ENCODE peak calls at places on chromosomes 5 and 9, in seven cellular contexts. One of them, this sample, is unnamed.

GRCh38 chr9:108724669-108725068 is 131.1 kb downstream of the ACTL7B start:
- DNase-seq in SK-N-SH: no peak
- DNase-seq in K562: no peak
- DNase-seq in H1: no peak
- DNase-seq in HepG2: no peak
- DNase-seq in GM12892: no peak
- DNase-seq in GM12878: no peak
- DNase-seq in this sample: no peak

GRCh38 chr5:175606409-175606808 is 51.5 kb upstream of the HRH2 start:
- DNase-seq in SK-N-SH: no peak
- DNase-seq in K562: no peak
- DNase-seq in H1: no peak
- DNase-seq in HepG2: no peak
- DNase-seq in GM12892: no peak
- DNase-seq in GM12878: no peak
- DNase-seq in this sample: no peak

GRCh38 chr5:26482076-26482816 is 556.1 kb downstream of the CDH9 start:
- DNase-seq in SK-N-SH: no peak
- DNase-seq in K562: no peak
- DNase-seq in H1: no peak
- DNase-seq in HepG2: no peak
- DNase-seq in GM12892: no peak
- DNase-seq in GM12878: no peak
- DNase-seq in this sample: no peak

GRCh38 chr5:157216395-157217142 is 35.9 kb downstream of the ITK start:
- DNase-seq in SK-N-SH: no peak
- DNase-seq in K562: no peak
- DNase-seq in H1: no peak
- DNase-seq in HepG2: no peak
- DNase-seq in GM12892: no peak
- DNase-seq in GM12878: no peak
- DNase-seq in this sample: no peak

GRCh38 chr9:105150991-105151685 is 93.3 kb upstream of the SLC44A1 start:
- DNase-seq in SK-N-SH: no peak
- DNase-seq in K562: no peak
- DNase-seq in H1: no peak
- DNase-seq in HepG2: no peak
- DNase-seq in GM12892: no peak
- DNase-seq in GM12878: no peak
- DNase-seq in this sample: no peak

GRCh38 chr5:126395198-126395597 is 28.0 kb upstream of the GRAMD2B start:
- DNase-seq in SK-N-SH: no peak
- DNase-seq in K562: no peak
- DNase-seq in H1: no peak
- DNase-seq in HepG2: no peak
- DNase-seq in GM12892: no peak
- DNase-seq in GM12878: no peak
- DNase-seq in this sample: no peak

GRCh38 chr9:90860826-90861225 is 59.2 kb downstream of the SYK start:
- DNase-seq in SK-N-SH: no peak
- DNase-seq in K562: no peak
- DNase-seq in H1: no peak
- DNase-seq in HepG2: no peak
- DNase-seq in GM12892: no peak
- DNase-seq in GM12878: no peak
- DNase-seq in this sample: no peak

GRCh38 chr5:67198917-67199316 is 2.3 kb upstream of the CD180 start:
- DNase-seq in SK-N-SH: no peak
- DNase-seq in K562: no peak
- DNase-seq in H1: no peak
- DNase-seq in HepG2: no peak
- DNase-seq in GM12892: no peak
- DNase-seq in GM12878: no peak
- DNase-seq in this sample: no peak

GRCh38 chr9:112015149-112015548 is 118.5 kb downstream of the UGCG start:
- DNase-seq in SK-N-SH: no peak
- DNase-seq in K562: no peak
- DNase-seq in H1: no peak
- DNase-seq in HepG2: no peak
- DNase-seq in GM12892: no peak
- DNase-seq in GM12878: no peak
- DNase-seq in this sample: no peak

GRCh38 chr5:2140501-2140900 is 257.8 kb upstream of the IRX4 start:
- DNase-seq in SK-N-SH: no peak
- DNase-seq in K562: no peak
- DNase-seq in H1: no peak
- DNase-seq in HepG2: no peak
- DNase-seq in GM12892: no peak
- DNase-seq in GM12878: no peak
- DNase-seq in this sample: no peak

GRCh38 chr9:109454601-109455155 is 43.4 kb downstream of the PTPN3 start:
- DNase-seq in SK-N-SH: no peak
- DNase-seq in K562: no peak
- DNase-seq in H1: no peak
- DNase-seq in HepG2: no peak
- DNase-seq in GM12892: no peak
- DNase-seq in GM12878: no peak
- DNase-seq in this sample: no peak

GRCh38 chr9:20189871-20190270 is 401.0 kb upstream of the SLC24A2 start:
- DNase-seq in SK-N-SH: no peak
- DNase-seq in K562: no peak
- DNase-seq in H1: no peak
- DNase-seq in HepG2: no peak
- DNase-seq in GM12892: no peak
- DNase-seq in GM12878: no peak
- DNase-seq in this sample: no peak

GRCh38 chr9:13071921-13072320 is 207.6 kb downstream of the MPDZ start:
- DNase-seq in SK-N-SH: no peak
- DNase-seq in K562: no peak
- DNase-seq in H1: no peak
- DNase-seq in HepG2: no peak
- DNase-seq in GM12892: no peak
- DNase-seq in GM12878: no peak
- DNase-seq in this sample: no peak

GRCh38 chr5:174720612-174721521 is 3.5 kb upstream of the MSX2 start:
- DNase-seq in SK-N-SH: peak; percentile 87
- DNase-seq in K562: peak; percentile 18
- DNase-seq in H1: no peak
- DNase-seq in HepG2: peak; percentile 2
- DNase-seq in GM12892: no peak
- DNase-seq in GM12878: no peak
- DNase-seq in this sample: no peak

GRCh38 chr9:12439267-12439666 is 253.9 kb upstream of the TYRP1 start:
- DNase-seq in SK-N-SH: no peak
- DNase-seq in K562: no peak
- DNase-seq in H1: no peak
- DNase-seq in HepG2: no peak
- DNase-seq in GM12892: no peak
- DNase-seq in GM12878: no peak
- DNase-seq in this sample: no peak

GRCh38 chr5:59236996-59237395 is 654.1 kb downstream of the RAB3C start:
- DNase-seq in SK-N-SH: no peak
- DNase-seq in K562: no peak
- DNase-seq in H1: no peak
- DNase-seq in HepG2: no peak
- DNase-seq in GM12892: no peak
- DNase-seq in GM12878: no peak
- DNase-seq in this sample: no peak

GRCh38 chr5:113510836-113511451 is 2.5 kb upstream of the YTHDC2 start:
- DNase-seq in SK-N-SH: peak; percentile 27
- DNase-seq in K562: no peak
- DNase-seq in H1: no peak
- DNase-seq in HepG2: peak; percentile 50
- DNase-seq in GM12892: no peak
- DNase-seq in GM12878: no peak
- DNase-seq in this sample: no peak

GRCh38 chr5:120567066-120567465 is 103.0 kb downstream of the PRR16 start:
- DNase-seq in SK-N-SH: no peak
- DNase-seq in K562: no peak
- DNase-seq in H1: no peak
- DNase-seq in HepG2: no peak
- DNase-seq in GM12892: no peak
- DNase-seq in GM12878: no peak
- DNase-seq in this sample: no peak

GRCh38 chr9:124394167-124394566 is 21.1 kb downstream of the PSMB7 start:
- DNase-seq in SK-N-SH: no peak
- DNase-seq in K562: no peak
- DNase-seq in H1: no peak
- DNase-seq in HepG2: no peak
- DNase-seq in GM12892: no peak
- DNase-seq in GM12878: no peak
- DNase-seq in this sample: peak; percentile 16

DNA sequence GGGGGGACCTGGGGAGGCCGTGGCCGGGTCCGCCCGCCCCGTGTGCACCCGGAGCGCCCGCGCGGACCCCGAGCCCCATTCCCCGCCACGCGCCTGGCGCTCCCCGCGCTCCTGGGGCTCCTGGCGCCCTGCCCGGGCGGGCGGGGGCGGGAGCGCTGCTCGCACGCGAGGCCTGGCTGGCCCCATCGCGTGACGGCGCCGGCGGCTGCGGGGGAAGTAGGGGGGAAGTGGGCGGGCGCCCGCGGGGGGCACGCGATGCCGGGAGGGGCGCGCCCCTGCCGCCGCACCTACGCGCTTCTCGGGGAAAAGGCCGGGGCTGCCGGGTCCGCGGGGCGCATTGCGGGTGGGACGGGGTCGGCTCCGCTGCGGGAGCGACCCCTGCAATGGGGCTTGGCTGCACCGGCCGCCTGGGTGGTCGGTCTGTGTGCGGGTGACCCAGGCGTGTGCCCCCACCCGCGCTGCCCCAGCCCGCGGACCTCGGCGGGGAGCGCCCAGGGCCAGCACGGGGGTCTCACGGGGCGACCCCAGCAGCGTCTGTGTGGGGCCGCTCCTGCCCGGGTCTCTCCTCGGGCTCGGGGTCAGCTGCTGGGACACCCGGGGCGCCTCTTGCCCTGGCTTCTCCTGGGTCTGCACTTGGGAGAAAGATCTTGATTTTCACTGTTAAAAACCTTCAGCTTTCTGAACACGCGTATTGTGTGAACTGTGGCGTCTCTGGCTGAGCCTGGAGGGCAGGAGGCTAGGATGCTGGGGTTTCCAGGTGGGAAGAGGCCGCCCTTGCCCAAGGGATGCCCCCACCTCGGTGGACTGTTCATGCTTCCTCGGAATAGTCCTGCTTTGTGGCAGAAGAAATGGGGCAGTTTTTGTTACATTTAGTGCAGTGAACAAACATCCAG is 52.4 kb downstream of the AHRR start:
- DNase-seq in SK-N-SH: peak; percentile 91
- DNase-seq in K562: peak; percentile 69
- DNase-seq in H1: no peak
- DNase-seq in HepG2: no peak
- DNase-seq in GM12892: peak; percentile 87
- DNase-seq in GM12878: no peak
- DNase-seq in this sample: peak; percentile 84
- TF ChIP-seq POLR2AphosphoS5 in SK-N-SH: no peak
- TF ChIP-seq POLR2AphosphoS5 in K562: no peak
- TF ChIP-seq POLR2AphosphoS5 in H1: no peak
- TF ChIP-seq POLR2AphosphoS5 in HepG2: no peak
- TF ChIP-seq POLR2AphosphoS5 in GM12892: peak; percentile 27
- TF ChIP-seq POLR2AphosphoS5 in GM12878: peak; percentile 19
- TF ChIP-seq POLR2AphosphoS5 in this sample: peak; percentile 30

GRCh38 chr9:117548556-117548955 is 133.7 kb upstream of the ASTN2 start:
- DNase-seq in SK-N-SH: no peak
- DNase-seq in K562: no peak
- DNase-seq in H1: no peak
- DNase-seq in HepG2: no peak
- DNase-seq in GM12892: no peak
- DNase-seq in GM12878: no peak
- DNase-seq in this sample: no peak
- TF ChIP-seq TAF1 in SK-N-SH: no peak
- TF ChIP-seq TAF1 in K562: no peak
- TF ChIP-seq TAF1 in H1: no peak
- TF ChIP-seq TAF1 in HepG2: no peak
- TF ChIP-seq TAF1 in GM12892: no peak
- TF ChIP-seq TAF1 in GM12878: no peak
- TF ChIP-seq TAF1 in this sample: no peak

GRCh38 chr9:129342591-129342990 is 164.5 kb upstream of the IER5L start:
- DNase-seq in SK-N-SH: no peak
- DNase-seq in K562: no peak
- DNase-seq in H1: no peak
- DNase-seq in HepG2: no peak
- DNase-seq in GM12892: no peak
- DNase-seq in GM12878: no peak
- DNase-seq in this sample: no peak

GRCh38 chr9:129343119-129343696 is 165.1 kb upstream of the IER5L start:
- DNase-seq in SK-N-SH: no peak
- DNase-seq in K562: no peak
- DNase-seq in H1: no peak
- DNase-seq in HepG2: no peak
- DNase-seq in GM12892: no peak
- DNase-seq in GM12878: no peak
- DNase-seq in this sample: no peak

GRCh38 chr9:129344623-129345495 is 166.8 kb upstream of the IER5L start:
- DNase-seq in SK-N-SH: no peak
- DNase-seq in K562: no peak
- DNase-seq in H1: no peak
- DNase-seq in HepG2: peak; percentile 70
- DNase-seq in GM12892: no peak
- DNase-seq in GM12878: no peak
- DNase-seq in this sample: no peak

GRCh38 chr9:129341991-129342348 is 163.9 kb upstream of the IER5L start:
- DNase-seq in SK-N-SH: no peak
- DNase-seq in K562: no peak
- DNase-seq in H1: no peak
- DNase-seq in HepG2: no peak
- DNase-seq in GM12892: no peak
- DNase-seq in GM12878: no peak
- DNase-seq in this sample: no peak

GRCh38 chr9:129343697-129344375 is 165.8 kb upstream of the IER5L start:
- DNase-seq in SK-N-SH: no peak
- DNase-seq in K562: no peak
- DNase-seq in H1: no peak
- DNase-seq in HepG2: peak; percentile 97
- DNase-seq in GM12892: no peak
- DNase-seq in GM12878: no peak
- DNase-seq in this sample: no peak
- TF ChIP-seq POLR2AphosphoS5 in SK-N-SH: no peak
- TF ChIP-seq POLR2AphosphoS5 in K562: no peak
- TF ChIP-seq POLR2AphosphoS5 in H1: no peak
- TF ChIP-seq POLR2AphosphoS5 in HepG2: peak; percentile 58
- TF ChIP-seq POLR2AphosphoS5 in GM12892: no peak
- TF ChIP-seq POLR2AphosphoS5 in GM12878: no peak
- TF ChIP-seq POLR2AphosphoS5 in this sample: no peak

GRCh38 chr5:135551593-135552447 is 16.1 kb upstream of the NEUROG1 start:
- DNase-seq in SK-N-SH: peak; percentile 79
- DNase-seq in K562: peak; percentile 80
- DNase-seq in H1: no peak
- DNase-seq in HepG2: peak; percentile 64
- DNase-seq in GM12892: peak; percentile 47
- DNase-seq in GM12878: peak; percentile 12
- DNase-seq in this sample: peak; percentile 45
- TF ChIP-seq TAF1 in SK-N-SH: no peak
- TF ChIP-seq TAF1 in K562: no peak
- TF ChIP-seq TAF1 in H1: no peak
- TF ChIP-seq TAF1 in HepG2: no peak
- TF ChIP-seq TAF1 in GM12892: no peak
- TF ChIP-seq TAF1 in GM12878: no peak
- TF ChIP-seq TAF1 in this sample: no peak

GRCh38 chr9:106613250-106613737 is 249.7 kb upstream of the ZNF462 start:
- DNase-seq in SK-N-SH: no peak
- DNase-seq in K562: no peak
- DNase-seq in H1: no peak
- DNase-seq in HepG2: no peak
- DNase-seq in GM12892: no peak
- DNase-seq in GM12878: no peak
- DNase-seq in this sample: no peak
- TF ChIP-seq POLR2AphosphoS5 in SK-N-SH: no peak
- TF ChIP-seq POLR2AphosphoS5 in K562: no peak
- TF ChIP-seq POLR2AphosphoS5 in H1: no peak
- TF ChIP-seq POLR2AphosphoS5 in HepG2: no peak
- TF ChIP-seq POLR2AphosphoS5 in GM12892: no peak
- TF ChIP-seq POLR2AphosphoS5 in GM12878: no peak
- TF ChIP-seq POLR2AphosphoS5 in this sample: no peak

This sample was measured in GM12891.